ENCODE peak calls at places on chromosomes 13 and 19, in six cellular contexts. Z is activated CD4-positive, alpha-beta T cell treated with anti-CD3 and anti-CD28 coated beads, Interleukin-2, amount 50 U/mL, for 24 hours; R is nucleus accumbens; A is fibroblast of lung; B is stimulated activated CD4-positive, alpha-beta T cell treated with anti-CD3 and anti-CD28 coated beads, TNF-alpha, amount 100 ng/mL, for 48 hours; S is thoracic aorta. T is an unnamed sample.

GRCh38 chr13:79194272-79194671 is 211.8 kb downstream of the RBM26 start:
- DNase-seq in Z (peak), R (no peak), A (no peak), S (no peak), B (peak), T (no peak)

GRCh38 chr19:40322271-40322610 is 26.0 kb downstream of the C19orf47 start:
- DNase-seq in Z (no peak), S (no peak), A (no peak), B (no peak), R (no peak), T (no peak)

GRCh38 chr19:18718846-18719458 is 35.5 kb downstream of the CRTC1 start:
- DNase-seq in S (no peak), R (no peak), A (no peak), Z (no peak), B (no peak), T (no peak)

GRCh38 chr19:41887711-41888382 is 4.9 kb downstream of the ARHGEF1 start:
- DNase-seq in B (peak), S (no peak), A (no peak), Z (peak), R (peak), T (no peak)

GRCh38 chr19:5170329-5170745 is 170.3 kb downstream of the PTPRS start:
- DNase-seq in A (no peak), B (peak), S (no peak), R (no peak), Z (peak), T (no peak)

GRCh38 chr19:49594157-49595005 is 3.4 kb downstream of the PRR12 start:
- DNase-seq in A (no peak), S (no peak), Z (no peak), R (no peak), B (no peak), T (no peak)

GRCh38 chr19:14147797-14148605 is 11.6 kb upstream of the ASF1B start:
- DNase-seq in A (peak), R (peak), B (no peak), S (no peak), Z (no peak), T (peak)

GRCh38 chr19:9785367-9786331 is 17.1 kb upstream of the ZNF846 start:
- DNase-seq in A (peak), B (peak), Z (peak), R (peak), S (peak), T (peak)

GRCh38 chr13:21010621-21011020 is 50.8 kb downstream of the LATS2 start:
- DNase-seq in A (no peak), S (no peak), R (no peak), B (no peak), Z (no peak), T (no peak)

GRCh38 chr13:41389580-41389979 is 67.8 kb upstream of the RGCC start:
- DNase-seq in A (no peak), R (no peak), Z (no peak), B (no peak), S (no peak), T (no peak)

GRCh38 chr19:30649149-30649548 is 277.0 kb downstream of the ZNF536 start:
- DNase-seq in Z (no peak), S (no peak), R (no peak), A (no peak), B (no peak), T (no peak)

GRCh38 chr13:61128850-61129645 is 286.6 kb downstream of the PCDH20 start:
- DNase-seq in A (no peak), R (no peak), S (no peak), Z (no peak), B (no peak), T (no peak)

GRCh38 chr13:39322836-39323585 is 280.0 kb downstream of the LHFPL6 start:
- DNase-seq in B (no peak), Z (no peak), A (no peak), R (no peak), S (no peak), T (no peak)

GRCh38 chr19:42528354-42529247 is at the start of gene CEACAM1:
- DNase-seq in A (no peak), S (no peak), B (no peak), Z (peak), R (no peak), T (no peak)

GRCh38 chr19:7242601-7243258 is 51.5 kb downstream of the INSR start:
- DNase-seq in A (peak), B (no peak), S (peak), R (no peak), Z (no peak), T (peak)

GRCh38 chr19:54418030-54418929 is 3.0 kb downstream of the TTYH1 start:
- DNase-seq in R (peak), A (no peak), S (no peak), B (no peak), Z (no peak), T (peak)

T was measured in HL-60.